ENCODE peak calls at places on chromosomes 1 and 21, in seven cellular contexts. One of them, this sample, is unnamed.

GRCh38 chr1:74363220-74363619 is 128.0 kb downstream of the TNNI3K start:
- DNase-seq in uterus: no peak
- DNase-seq in tibial artery: no peak
- DNase-seq in cardiac muscle cell: no peak
- DNase-seq in keratinocyte: no peak
- DNase-seq in MM.1S: no peak
- DNase-seq in fibroblast of lung: peak; percentile 4
- DNase-seq in this sample: no peak

GRCh38 chr1:77039739-77040138 is 172.5 kb downstream of the ST6GALNAC5 start:
- DNase-seq in uterus: peak; percentile 58
- DNase-seq in tibial artery: no peak
- DNase-seq in cardiac muscle cell: peak; percentile 88
- DNase-seq in keratinocyte: peak; percentile 84
- DNase-seq in MM.1S: no peak
- DNase-seq in fibroblast of lung: peak; percentile 98
- DNase-seq in this sample: peak; percentile 67

GRCh38 chr1:26686795-26687194 is 9.0 kb upstream of the ARID1A start:
- DNase-seq in uterus: no peak
- DNase-seq in tibial artery: no peak
- DNase-seq in cardiac muscle cell: peak; percentile 51
- DNase-seq in keratinocyte: no peak
- DNase-seq in MM.1S: no peak
- DNase-seq in fibroblast of lung: peak; percentile 40
- DNase-seq in this sample: no peak

GRCh38 chr1:5286244-5286643 is 631.8 kb downstream of the AJAP1 start:
- DNase-seq in uterus: no peak
- DNase-seq in tibial artery: no peak
- DNase-seq in cardiac muscle cell: no peak
- DNase-seq in keratinocyte: no peak
- DNase-seq in MM.1S: no peak
- DNase-seq in fibroblast of lung: no peak
- DNase-seq in this sample: no peak

GRCh38 chr1:228278432-228278941 is 70.6 kb downstream of the OBSCN start:
- DNase-seq in uterus: no peak
- DNase-seq in tibial artery: peak; percentile 65
- DNase-seq in cardiac muscle cell: no peak
- DNase-seq in keratinocyte: no peak
- DNase-seq in MM.1S: no peak
- DNase-seq in fibroblast of lung: no peak
- DNase-seq in this sample: no peak

GRCh38 chr1:165143437-165144065 is 213.0 kb downstream of the LMX1A start:
- DNase-seq in uterus: no peak
- DNase-seq in tibial artery: no peak
- DNase-seq in cardiac muscle cell: peak; percentile 4
- DNase-seq in keratinocyte: no peak
- DNase-seq in MM.1S: peak; percentile 54
- DNase-seq in fibroblast of lung: no peak
- DNase-seq in this sample: peak; percentile 20

GRCh38 chr1:225942574-225942973 is 1.6 kb upstream of the LEFTY2 start:
- DNase-seq in uterus: no peak
- DNase-seq in tibial artery: no peak
- DNase-seq in cardiac muscle cell: no peak
- DNase-seq in keratinocyte: no peak
- DNase-seq in MM.1S: peak; percentile 99
- DNase-seq in fibroblast of lung: no peak
- DNase-seq in this sample: no peak

GRCh38 chr1:167126317-167126716 is 32.4 kb downstream of the STYXL2 start:
- DNase-seq in uterus: no peak
- DNase-seq in tibial artery: no peak
- DNase-seq in cardiac muscle cell: no peak
- DNase-seq in keratinocyte: no peak
- DNase-seq in MM.1S: no peak
- DNase-seq in fibroblast of lung: no peak
- DNase-seq in this sample: no peak

GRCh38 chr1:52102336-52103013 is 39.4 kb upstream of the ZFYVE9 start:
- DNase-seq in uterus: no peak
- DNase-seq in tibial artery: no peak
- DNase-seq in cardiac muscle cell: no peak
- DNase-seq in keratinocyte: no peak
- DNase-seq in MM.1S: peak; percentile 70
- DNase-seq in fibroblast of lung: no peak
- DNase-seq in this sample: no peak

GRCh38 chr21:44920694-44921604 is at the start of gene ITGB2:
- DNase-seq in uterus: no peak
- DNase-seq in tibial artery: no peak
- DNase-seq in cardiac muscle cell: no peak
- DNase-seq in keratinocyte: no peak
- DNase-seq in MM.1S: no peak
- DNase-seq in fibroblast of lung: no peak
- DNase-seq in this sample: no peak

GRCh38 chr1:68819190-68819829 is 322.4 kb upstream of the DEPDC1 start:
- DNase-seq in uterus: no peak
- DNase-seq in tibial artery: no peak
- DNase-seq in cardiac muscle cell: peak; percentile 40
- DNase-seq in keratinocyte: no peak
- DNase-seq in MM.1S: peak; percentile 47
- DNase-seq in fibroblast of lung: peak; percentile 22
- DNase-seq in this sample: no peak

GRCh38 chr21:37916795-37917142 is 512 bp upstream of the KCNJ6 start:
- DNase-seq in uterus: no peak
- DNase-seq in tibial artery: no peak
- DNase-seq in cardiac muscle cell: no peak
- DNase-seq in keratinocyte: no peak
- DNase-seq in MM.1S: no peak
- DNase-seq in fibroblast of lung: no peak
- DNase-seq in this sample: no peak

GRCh38 chr1:16724718-16725438 is 15.4 kb upstream of the RNU1-4 start:
- DNase-seq in uterus: no peak
- DNase-seq in tibial artery: peak; percentile 72
- DNase-seq in cardiac muscle cell: no peak
- DNase-seq in keratinocyte: no peak
- DNase-seq in MM.1S: no peak
- DNase-seq in fibroblast of lung: no peak
- DNase-seq in this sample: no peak

GRCh38 chr1:89035080-89035479 is 12.4 kb upstream of the GBP3 start:
- DNase-seq in uterus: no peak
- DNase-seq in tibial artery: no peak
- DNase-seq in cardiac muscle cell: no peak
- DNase-seq in keratinocyte: no peak
- DNase-seq in MM.1S: no peak
- DNase-seq in fibroblast of lung: no peak
- DNase-seq in this sample: no peak

DNA sequence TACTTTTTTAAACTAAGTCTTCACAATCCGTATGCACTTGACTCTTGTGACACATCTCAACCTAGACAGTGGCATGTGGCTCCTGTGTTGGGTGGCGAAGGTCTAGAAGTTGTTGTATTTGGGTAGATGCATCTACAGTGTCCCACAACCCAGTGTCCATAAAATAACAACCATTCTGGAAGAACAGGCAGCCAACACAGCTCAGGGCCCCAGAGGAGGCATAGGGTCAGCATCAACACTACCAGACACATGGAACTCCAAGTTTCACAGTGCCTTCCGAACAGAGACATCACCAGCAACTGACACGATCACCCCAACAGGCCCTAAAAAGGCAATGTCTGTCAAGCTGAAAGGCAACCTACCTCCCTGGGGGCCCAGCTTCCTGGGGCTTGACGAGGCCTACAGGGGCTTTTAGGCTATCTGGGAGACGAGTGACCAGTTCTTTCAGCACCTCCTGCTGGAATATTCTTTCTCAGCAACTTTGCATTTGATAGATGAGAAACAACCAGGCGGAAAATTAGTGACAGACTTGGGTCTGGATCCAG is 5.6 kb downstream of the SH3BP5L start:
- DNase-seq in uterus: no peak
- DNase-seq in tibial artery: peak; percentile 31
- DNase-seq in cardiac muscle cell: no peak
- DNase-seq in keratinocyte: no peak
- DNase-seq in MM.1S: no peak
- DNase-seq in fibroblast of lung: no peak
- DNase-seq in this sample: no peak
- TF ChIP-seq CTCF in uterus: no peak
- TF ChIP-seq CTCF in tibial artery: no peak
- TF ChIP-seq CTCF in cardiac muscle cell: no peak
- TF ChIP-seq CTCF in keratinocyte: no peak
- TF ChIP-seq CTCF in MM.1S: no peak
- TF ChIP-seq CTCF in fibroblast of lung: no peak
- TF ChIP-seq CTCF in this sample: no peak

GRCh38 chr1:219941179-219942118 is 13.1 kb upstream of the SLC30A10 start:
- DNase-seq in uterus: no peak
- DNase-seq in tibial artery: no peak
- DNase-seq in cardiac muscle cell: no peak
- DNase-seq in keratinocyte: no peak
- DNase-seq in MM.1S: no peak
- DNase-seq in fibroblast of lung: no peak
- DNase-seq in this sample: no peak
- H3K27ac ChIP-seq in uterus: no peak overlapping the region
- H3K27ac ChIP-seq in tibial artery: no peak overlapping the region
- H3K27ac ChIP-seq in cardiac muscle cell: no peak overlapping the region
- H3K27ac ChIP-seq in keratinocyte: no peak overlapping the region
- H3K27ac ChIP-seq in MM.1S: no peak overlapping the region
- H3K27ac ChIP-seq in fibroblast of lung: no peak overlapping the region
- H3K27ac ChIP-seq in this sample: no peak overlapping the region

GRCh38 chr1:8430476-8430875 is 112.6 kb downstream of the SLC45A1 start:
- DNase-seq in uterus: no peak
- DNase-seq in tibial artery: no peak
- DNase-seq in cardiac muscle cell: no peak
- DNase-seq in keratinocyte: no peak
- DNase-seq in MM.1S: no peak
- DNase-seq in fibroblast of lung: no peak
- DNase-seq in this sample: no peak

GRCh38 chr1:8431779-8432178 is 113.9 kb downstream of the SLC45A1 start:
- DNase-seq in uterus: no peak
- DNase-seq in tibial artery: no peak
- DNase-seq in cardiac muscle cell: no peak
- DNase-seq in keratinocyte: no peak
- DNase-seq in MM.1S: no peak
- DNase-seq in fibroblast of lung: no peak
- DNase-seq in this sample: no peak

GRCh38 chr1:8428441-8428840 is 110.5 kb downstream of the SLC45A1 start:
- DNase-seq in uterus: no peak
- DNase-seq in tibial artery: no peak
- DNase-seq in cardiac muscle cell: no peak
- DNase-seq in keratinocyte: no peak
- DNase-seq in MM.1S: no peak
- DNase-seq in fibroblast of lung: no peak
- DNase-seq in this sample: no peak

GRCh38 chr1:8429549-8430105 is 111.7 kb downstream of the SLC45A1 start:
- DNase-seq in uterus: no peak
- DNase-seq in tibial artery: no peak
- DNase-seq in cardiac muscle cell: no peak
- DNase-seq in keratinocyte: no peak
- DNase-seq in MM.1S: no peak
- DNase-seq in fibroblast of lung: no peak
- DNase-seq in this sample: no peak

DNA sequence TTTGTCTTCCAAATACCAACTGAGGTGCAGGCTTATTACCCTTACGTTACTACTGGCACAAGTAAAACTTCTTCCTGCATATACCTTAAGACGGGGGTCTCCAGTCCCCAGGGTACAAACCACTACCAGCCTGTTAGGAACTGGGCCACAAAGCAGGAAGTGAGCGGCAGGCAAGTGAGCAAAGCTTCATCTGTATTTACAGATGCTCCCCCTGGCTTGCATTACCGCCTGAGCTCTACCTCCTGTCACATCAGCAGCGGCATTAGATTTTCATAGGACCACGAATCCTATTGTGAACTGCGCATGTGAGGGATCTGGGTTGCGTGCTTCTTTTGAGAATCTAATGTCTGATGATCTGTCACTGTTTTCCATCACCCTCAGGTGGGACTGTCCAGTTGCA is 113.1 kb downstream of the SLC45A1 start:
- DNase-seq in uterus: no peak
- DNase-seq in tibial artery: no peak
- DNase-seq in cardiac muscle cell: no peak
- DNase-seq in keratinocyte: no peak
- DNase-seq in MM.1S: no peak
- DNase-seq in fibroblast of lung: no peak
- DNase-seq in this sample: no peak
- TF ChIP-seq CTCF in uterus: no peak
- TF ChIP-seq CTCF in tibial artery: no peak
- TF ChIP-seq CTCF in cardiac muscle cell: no peak
- TF ChIP-seq CTCF in keratinocyte: no peak
- TF ChIP-seq CTCF in MM.1S: no peak
- TF ChIP-seq CTCF in fibroblast of lung: no peak
- TF ChIP-seq CTCF in this sample: no peak

GRCh38 chr1:47881505-47882442 is 115.4 kb downstream of the TRABD2B start:
- DNase-seq in uterus: no peak
- DNase-seq in tibial artery: peak; percentile 85
- DNase-seq in cardiac muscle cell: no peak
- DNase-seq in keratinocyte: no peak
- DNase-seq in MM.1S: no peak
- DNase-seq in fibroblast of lung: no peak
- DNase-seq in this sample: no peak
- H3K27ac ChIP-seq in uterus: no peak overlapping the region
- H3K27ac ChIP-seq in tibial artery: peak overlapping the region; percentile 49
- H3K27ac ChIP-seq in cardiac muscle cell: no peak overlapping the region
- H3K27ac ChIP-seq in keratinocyte: no peak overlapping the region
- H3K27ac ChIP-seq in MM.1S: no peak overlapping the region
- H3K27ac ChIP-seq in fibroblast of lung: no peak overlapping the region
- H3K27ac ChIP-seq in this sample: no peak overlapping the region

GRCh38 chr1:203519896-203520295 is 25.9 kb downstream of the OPTC start:
- DNase-seq in uterus: no peak
- DNase-seq in tibial artery: no peak
- DNase-seq in cardiac muscle cell: no peak
- DNase-seq in keratinocyte: no peak
- DNase-seq in MM.1S: no peak
- DNase-seq in fibroblast of lung: no peak
- DNase-seq in this sample: no peak

GRCh38 chr1:203521812-203522211 is 27.9 kb downstream of the OPTC start:
- DNase-seq in uterus: no peak
- DNase-seq in tibial artery: no peak
- DNase-seq in cardiac muscle cell: no peak
- DNase-seq in keratinocyte: no peak
- DNase-seq in MM.1S: no peak
- DNase-seq in fibroblast of lung: no peak
- DNase-seq in this sample: no peak

GRCh38 chr1:203520315-203520714 is 26.4 kb downstream of the OPTC start:
- DNase-seq in uterus: peak; percentile 55
- DNase-seq in tibial artery: no peak
- DNase-seq in cardiac muscle cell: no peak
- DNase-seq in keratinocyte: no peak
- DNase-seq in MM.1S: no peak
- DNase-seq in fibroblast of lung: peak; percentile 40
- DNase-seq in this sample: no peak

GRCh38 chr1:203522237-203522636 is 28.3 kb downstream of the OPTC start:
- DNase-seq in uterus: no peak
- DNase-seq in tibial artery: no peak
- DNase-seq in cardiac muscle cell: no peak
- DNase-seq in keratinocyte: no peak
- DNase-seq in MM.1S: no peak
- DNase-seq in fibroblast of lung: peak; percentile 18
- DNase-seq in this sample: no peak

GRCh38 chr1:203521071-203521794 is 27.3 kb downstream of the OPTC start:
- DNase-seq in uterus: no peak
- DNase-seq in tibial artery: no peak
- DNase-seq in cardiac muscle cell: no peak
- DNase-seq in keratinocyte: no peak
- DNase-seq in MM.1S: no peak
- DNase-seq in fibroblast of lung: no peak
- DNase-seq in this sample: no peak
- TF ChIP-seq CTCF in uterus: no peak
- TF ChIP-seq CTCF in tibial artery: no peak
- TF ChIP-seq CTCF in cardiac muscle cell: no peak
- TF ChIP-seq CTCF in keratinocyte: no peak
- TF ChIP-seq CTCF in MM.1S: no peak
- TF ChIP-seq CTCF in fibroblast of lung: no peak
- TF ChIP-seq CTCF in this sample: no peak

GRCh38 chr1:9696793-9697192 is 45.3 kb downstream of the PIK3CD start:
- DNase-seq in uterus: no peak
- DNase-seq in tibial artery: no peak
- DNase-seq in cardiac muscle cell: no peak
- DNase-seq in keratinocyte: no peak
- DNase-seq in MM.1S: no peak
- DNase-seq in fibroblast of lung: no peak
- DNase-seq in this sample: no peak
- H3K27ac ChIP-seq in uterus: no peak overlapping the region
- H3K27ac ChIP-seq in tibial artery: no peak overlapping the region
- H3K27ac ChIP-seq in cardiac muscle cell: no peak overlapping the region
- H3K27ac ChIP-seq in keratinocyte: no peak overlapping the region
- H3K27ac ChIP-seq in MM.1S: no peak overlapping the region
- H3K27ac ChIP-seq in fibroblast of lung: no peak overlapping the region
- H3K27ac ChIP-seq in this sample: no peak overlapping the region

This sample was measured in PC-9.